ENCODE peak calls at places on chromosomes 6 and 20, in five cellular contexts. G is adrenal gland, U is upper lobe of right lung, D is transverse colon, H is epithelial cell of esophagus. Y is an unnamed sample.

GRCh38 chr6:7406743-7407142 is 17.1 kb downstream of the RIOK1 start:
- DNase-seq in U (no peak), H (no peak), D (no peak), G (no peak), Y (no peak)

GRCh38 chr6:6997282-6998193 is 110.2 kb upstream of the RREB1 start:
- DNase-seq in U (no peak), G (no peak), D (no peak), H (no peak), Y (no peak)

GRCh38 chr20:51801220-51801991 is 915 bp downstream of the SALL4 start:
- DNase-seq in D (no peak), H (no peak), U (no peak), G (no peak), Y (no peak)

GRCh38 chr6:53582963-53583362 is 38.1 kb upstream of the GCLC start:
- DNase-seq in H (no peak), U (no peak), G (no peak), D (no peak), Y (peak; percentile 23)

GRCh38 chr20:34375977-34376430 is 12.9 kb downstream of the ITCH start:
- DNase-seq in U (no peak), D (no peak), H (no peak), G (no peak), Y (peak; percentile 57)

GRCh38 chr20:58237318-58238182 is 9.1 kb upstream of the ANKRD60 start:
- DNase-seq in D (no peak), U (no peak), H (no peak), G (no peak), Y (peak; percentile 66)

GRCh38 chr20:61608275-61609085 is 356.4 kb downstream of the CDH4 start:
- DNase-seq in D (no peak), H (peak; percentile 15), U (no peak), G (no peak), Y (peak; percentile 4)

GRCh38 chr6:89098461-89098860 is 17.9 kb downstream of the PNRC1 start:
- DNase-seq in D (no peak), U (no peak), H (no peak), G (no peak), Y (no peak)

GRCh38 chr6:32982084-32982701 is 13.8 kb downstream of the BRD2 start:
- DNase-seq in H (no peak), D (no peak), U (no peak), G (no peak), Y (peak; percentile 50)

GRCh38 chr6:56334937-56335336 is 87.6 kb upstream of the COL21A1 start:
- DNase-seq in G (no peak), D (no peak), H (peak; percentile 87), U (no peak), Y (no peak)

GRCh38 chr6:121608270-121608669 is 172.8 kb downstream of the GJA1 start:
- DNase-seq in D (no peak), H (peak; percentile 37), G (no peak), U (no peak), Y (peak; percentile 81)

GRCh38 chr6:34241351-34242215 is 4.9 kb downstream of the HMGA1 start:
- DNase-seq in D (no peak), G (peak; percentile 12), H (no peak), U (peak; percentile 41), Y (no peak)

GRCh38 chr20:21053002-21053762 is 53.0 kb downstream of the LINC00237 start:
- DNase-seq in U (no peak), H (peak; percentile 4), G (no peak), D (no peak), Y (peak; percentile 3)

GRCh38 chr6:85405175-85405852 is 44.6 kb upstream of the NT5E start:
- DNase-seq in G (no peak), D (peak; percentile 50), H (no peak), U (no peak), Y (no peak)

GRCh38 chr6:145977881-145978280 is 13.7 kb upstream of the SHPRH start:
- DNase-seq in D (no peak), G (no peak), H (no peak), U (no peak), Y (no peak)

GRCh38 chr6:112049051-112049799 is 4.7 kb upstream of the CCN6 start:
- DNase-seq in H (peak; percentile 53), D (no peak), U (no peak), G (no peak), Y (no peak)

GRCh38 chr6:148144917-148145521 is 197.6 kb upstream of the SASH1 start:
- DNase-seq in D (peak; percentile 72), U (peak; percentile 79), H (peak; percentile 71), G (peak; percentile 75), Y (peak; percentile 68)

GRCh38 chr6:152698692-152699091 is 995 bp downstream of the MYCT1 start:
- DNase-seq in H (no peak), G (no peak), D (no peak), U (no peak), Y (no peak)
- H3K4me3 ChIP-seq in H (no peak overlapping the region), G (no peak overlapping the region), D (no peak overlapping the region), U (peak overlapping the region; percentile 25), Y (no peak overlapping the region)

DNA sequence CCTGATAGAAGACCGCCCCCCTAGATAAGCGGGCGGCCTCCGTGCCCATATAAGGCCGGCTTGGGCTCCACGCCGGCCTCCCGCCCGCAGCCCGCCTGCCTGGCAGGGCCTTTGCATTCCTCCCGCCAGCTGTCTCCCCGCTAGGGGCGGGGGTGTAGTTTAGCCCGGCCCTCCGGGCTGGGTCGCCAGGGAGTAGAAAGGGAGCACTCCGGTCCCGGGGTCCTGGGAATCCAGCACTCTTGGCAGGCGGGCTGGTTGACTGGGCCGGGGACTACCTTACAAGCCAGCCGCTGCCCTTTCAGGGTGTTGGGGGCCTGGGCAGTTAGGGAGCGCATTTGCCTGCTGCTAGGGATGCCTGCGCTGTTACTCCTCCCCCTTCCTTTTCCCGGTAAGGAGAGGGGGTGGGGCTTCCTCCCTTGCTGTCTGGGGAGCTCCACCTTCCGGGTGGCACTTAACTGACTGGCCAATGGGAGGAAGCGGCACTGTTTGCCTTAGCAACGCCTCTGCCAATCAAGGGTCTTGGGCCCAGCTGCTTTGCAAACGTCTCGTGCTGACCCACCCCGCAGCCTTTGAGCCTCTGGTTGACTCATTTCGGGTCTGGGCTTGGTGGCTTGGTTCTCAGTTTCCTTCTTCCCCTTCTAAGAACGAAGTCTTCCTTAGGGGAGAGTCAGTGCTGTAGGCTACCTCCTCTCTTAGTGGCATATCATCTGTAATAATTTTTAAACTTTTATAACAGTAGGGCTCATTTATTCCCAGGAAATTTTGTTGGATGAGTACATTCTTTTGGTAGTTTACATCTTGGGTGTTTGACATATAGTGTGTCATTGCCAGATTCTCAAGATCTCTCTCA is 3.4 kb downstream of the SRF start:
- DNase-seq in U (peak; percentile 96), D (peak; percentile 98), H (peak; percentile 99), G (peak; percentile 99), Y (peak; percentile 99)
- TF ChIP-seq CTCF in U (peak; percentile 17), D (peak; percentile 13), H (peak; percentile 29), G (peak; percentile 35), Y (peak; percentile 9)

GRCh38 chr6:106731144-106731842 is 101.9 kb downstream of the QRSL1 start:
- DNase-seq in H (no peak), U (no peak), G (peak; percentile 24), D (peak; percentile 71), Y (no peak)
- H3K4me3 ChIP-seq in H (no peak overlapping the region), U (no peak overlapping the region), G (no peak overlapping the region), D (no peak overlapping the region), Y (no peak overlapping the region)

GRCh38 chr20:50277064-50277415 is 86.4 kb downstream of the CEBPB start:
- DNase-seq in G (no peak), H (no peak), D (no peak), U (no peak), Y (no peak)

GRCh38 chr20:50279988-50280850 is 89.6 kb downstream of the CEBPB start:
- DNase-seq in H (no peak), G (no peak), U (no peak), D (no peak), Y (no peak)

GRCh38 chr20:50278377-50278683 is 87.7 kb downstream of the CEBPB start:
- DNase-seq in D (no peak), H (no peak), U (no peak), G (no peak), Y (no peak)

GRCh38 chr20:50277460-50278376 is 87.1 kb downstream of the CEBPB start:
- DNase-seq in G (no peak), H (no peak), D (no peak), U (no peak), Y (peak; percentile 45)

DNA sequence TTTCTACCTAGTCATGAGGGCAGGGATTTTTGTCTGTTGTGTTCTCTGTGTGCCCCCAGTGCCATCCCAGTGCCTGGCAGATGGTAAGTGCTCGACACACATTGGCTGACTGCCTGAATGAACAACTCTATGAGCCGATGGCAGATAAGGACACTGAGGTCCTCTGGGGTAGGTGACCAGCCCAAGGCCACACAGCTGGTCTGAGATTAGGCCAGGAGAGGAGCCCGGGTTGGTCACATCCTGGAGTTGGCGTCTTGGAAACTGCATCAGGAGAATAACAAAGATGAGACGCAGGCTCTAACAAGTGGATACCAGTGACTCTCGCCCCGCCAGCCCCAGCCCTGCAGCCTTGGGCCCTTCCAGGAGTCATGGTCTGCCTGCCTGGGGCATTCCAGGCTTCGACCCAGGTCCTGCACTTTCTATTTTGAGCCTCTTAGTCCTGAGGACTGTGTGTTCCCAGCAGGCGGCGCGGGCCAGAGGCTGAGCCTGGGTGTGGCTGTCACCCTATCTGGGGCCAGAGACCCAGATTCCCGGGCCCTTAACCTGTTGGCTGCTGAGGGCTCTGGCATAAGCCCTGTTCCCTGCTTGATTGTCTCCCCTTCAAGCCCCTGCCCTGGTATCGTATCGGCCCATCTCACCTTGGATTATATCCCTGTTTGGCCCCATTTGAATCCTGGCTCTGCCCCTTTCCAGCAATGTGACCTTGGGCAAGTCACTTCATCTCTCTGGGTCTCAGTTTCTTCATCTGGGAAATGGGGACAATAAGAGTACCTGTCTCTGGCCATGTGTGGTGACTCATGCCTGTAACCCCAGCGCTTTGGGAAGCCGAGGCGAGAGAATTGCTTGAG is 88.3 kb downstream of the CEBPB start:
- DNase-seq in H (peak; percentile 34), G (peak; percentile 97), U (peak; percentile 92), D (peak; percentile 82), Y (peak; percentile 78)
- TF ChIP-seq CTCF in H (peak; percentile 35), G (peak; percentile 71), U (peak; percentile 46), D (peak; percentile 41), Y (peak; percentile 58)

DNA sequence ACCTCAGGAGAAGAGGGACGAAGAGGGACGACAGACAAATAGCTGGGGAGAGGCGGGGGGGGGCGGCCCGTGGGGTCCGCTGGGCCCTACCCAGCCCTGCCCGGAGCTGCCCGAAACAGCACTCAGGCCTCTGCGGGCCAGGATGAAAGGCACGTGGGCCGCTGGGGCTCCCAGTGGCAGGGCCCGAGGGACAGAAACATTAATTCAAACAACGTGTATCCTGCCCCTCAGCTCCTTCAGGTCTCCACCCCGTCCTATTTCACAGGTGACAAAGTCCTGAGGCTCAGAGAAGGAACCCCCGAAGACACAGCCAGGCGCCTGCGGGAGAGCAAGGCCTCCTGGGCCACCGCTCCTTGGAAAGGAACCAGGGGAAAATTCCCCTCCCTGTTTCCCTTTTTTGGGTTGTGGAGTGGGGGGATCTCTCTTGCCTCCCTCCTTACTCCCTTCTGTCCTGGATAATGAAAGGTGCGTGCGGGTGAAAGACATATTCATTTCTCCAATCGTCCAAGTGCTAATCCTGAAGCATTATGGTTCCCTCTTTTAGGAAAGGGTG is 93.3 kb downstream of the RNASET2 start:
- DNase-seq in H (no peak), U (no peak), D (no peak), G (no peak), Y (no peak)
- H3K4me3 ChIP-seq in H (no peak overlapping the region), U (peak overlapping the region; percentile 50), D (peak overlapping the region; percentile 49), G (no peak overlapping the region), Y (peak overlapping the region; percentile 23)

Y was measured in fibroblast of villous mesenchyme.